ENCODE peak calls at places on chromosomes 16 and 17, in seven cellular contexts. C is H9, X is IMR-90, Y is mesenchymal stem cell, L is mesendoderm, W is H1, G is trophoblast cell. N is an unnamed sample.

GRCh38 chr16:65661451-65661850 is 539.6 kb upstream of the CDH11 start:
- DNase-seq in C (no peak), X (no peak), Y (no peak), L (no peak), W (no peak), G (no peak), N (no peak)

GRCh38 chr17:9729735-9730420 is 61.5 kb downstream of the DHRS7C start:
- DNase-seq in C (no peak), X (peak), Y (peak), L (peak), W (no peak), G (peak), N (no peak)

GRCh38 chr16:48003226-48003907 is 152.4 kb downstream of the ABCC12 start:
- DNase-seq in C (peak), X (no peak), Y (no peak), L (peak), W (peak), G (no peak), N (peak)

GRCh38 chr17:6306820-6307219 is 128.1 kb downstream of the AIPL1 start:
- DNase-seq in C (no peak), X (no peak), Y (no peak), L (no peak), W (no peak), G (no peak), N (no peak)

GRCh38 chr16:84597518-84598390 is 20.1 kb downstream of the COTL1 start:
- DNase-seq in C (no peak), X (no peak), Y (no peak), L (no peak), W (no peak), G (no peak), N (no peak)

GRCh38 chr16:83420206-83420760 is 387.5 kb upstream of the HSBP1 start:
- DNase-seq in C (no peak), X (peak), Y (peak), L (peak), W (no peak), G (no peak), N (peak)

GRCh38 chr17:49223517-49224197 is 6.9 kb downstream of the PHOSPHO1 start:
- DNase-seq in C (peak), X (peak), Y (peak), L (peak), W (peak), G (no peak), N (peak)

GRCh38 chr16:23679274-23679985 is 741 bp downstream of the PLK1 start:
- DNase-seq in C (peak), X (peak), Y (peak), L (peak), W (peak), G (no peak), N (peak)

GRCh38 chr17:31787082-31787481 is 72.0 kb downstream of the COPRS start:
- DNase-seq in C (no peak), X (no peak), Y (no peak), L (no peak), W (no peak), G (no peak), N (no peak)

GRCh38 chr17:8117367-8117979 is 841 bp downstream of the ALOXE3 start:
- DNase-seq in C (peak), X (no peak), Y (no peak), L (peak), W (no peak), G (no peak), N (no peak)

GRCh38 chr16:9813665-9814064 is 368.6 kb downstream of the GRIN2A start:
- DNase-seq in C (no peak), X (no peak), Y (no peak), L (no peak), W (no peak), G (no peak), N (no peak)

GRCh38 chr16:72915331-72915730 is 132.6 kb downstream of the ZFHX3 start:
- DNase-seq in C (no peak), X (no peak), Y (no peak), L (no peak), W (no peak), G (no peak), N (no peak)

GRCh38 chr17:7767425-7768021 is 50.0 kb downstream of the DNAH2 start:
- DNase-seq in C (no peak), X (peak), Y (peak), L (peak), W (no peak), G (no peak), N (no peak)

GRCh38 chr16:85309656-85310587 is 197.7 kb upstream of the CIBAR2 start:
- DNase-seq in C (peak), X (no peak), Y (no peak), L (peak), W (no peak), G (no peak), N (no peak)

GRCh38 chr16:14364112-14364385 is 266.0 kb downstream of the PARN start:
- DNase-seq in C (no peak), X (no peak), Y (no peak), L (no peak), W (no peak), G (no peak), N (no peak)

GRCh38 chr17:28684963-28685362 is 23.0 kb downstream of the SUPT6H start:
- DNase-seq in C (no peak), X (peak), Y (peak), L (no peak), W (no peak), G (no peak), N (no peak)

GRCh38 chr16:57446530-57447141 is 549 bp downstream of the CIAPIN1 start:
- DNase-seq in C (no peak), X (peak), Y (peak), L (peak), W (no peak), G (no peak), N (no peak)

GRCh38 chr17:63534078-63534570 is 11.0 kb downstream of the KCNH6 start:
- DNase-seq in C (no peak), X (no peak), Y (no peak), L (no peak), W (no peak), G (no peak), N (no peak)

GRCh38 chr16:53159781-53160436 is 105.1 kb downstream of the CHD9 start:
- DNase-seq in C (no peak), X (peak), Y (peak), L (peak), W (peak), G (peak), N (peak)

GRCh38 chr17:45225051-45225700 is 3.5 kb downstream of the FMNL1 start:
- DNase-seq in C (peak), X (no peak), Y (no peak), L (no peak), W (no peak), G (no peak), N (no peak)

GRCh38 chr17:45226620-45227019 is 4.9 kb downstream of the FMNL1 start:
- DNase-seq in C (no peak), X (no peak), Y (no peak), L (no peak), W (no peak), G (no peak), N (no peak)

GRCh38 chr17:45224671-45225050 is 3.0 kb downstream of the FMNL1 start:
- DNase-seq in C (no peak), X (no peak), Y (no peak), L (no peak), W (no peak), G (no peak), N (no peak)

GRCh38 chr17:45227101-45227591 is 5.5 kb downstream of the FMNL1 start:
- DNase-seq in C (no peak), X (no peak), Y (no peak), L (no peak), W (no peak), G (no peak), N (no peak)

GRCh38 chr17:45225964-45226530 is 4.4 kb downstream of the FMNL1 start:
- DNase-seq in C (peak), X (no peak), Y (no peak), L (no peak), W (no peak), G (no peak), N (no peak)
- H3K27ac ChIP-seq in C (no peak), X (no peak), Y (no peak), L (no peak), W (no peak), G (no peak), N (no peak)

GRCh38 chr16:75529056-75529905 is 6.6 kb downstream of the CHST5 start:
- DNase-seq in C (no peak), X (no peak), Y (no peak), L (no peak), W (no peak), G (no peak), N (no peak)
- H4K8ac ChIP-seq in C (no peak), X (no peak), Y (no peak), L (no peak), W (peak), G (no peak), N (peak)

GRCh38 chr17:55726440-55726839 is 3.8 kb upstream of the TMEM100 start:
- DNase-seq in C (no peak), X (peak), Y (peak), L (no peak), W (no peak), G (no peak), N (no peak)
- H3K27ac ChIP-seq in C (no peak), X (no peak), Y (no peak), L (no peak), W (no peak), G (no peak), N (no peak)

GRCh38 chr17:20920813-20921199 is 122.0 kb downstream of the USP22 start:
- DNase-seq in C (no peak), X (peak), Y (peak), L (peak), W (no peak), G (no peak), N (no peak)
- H4K8ac ChIP-seq in C (no peak), X (peak), Y (no peak), L (no peak), W (no peak), G (no peak), N (no peak)

DNA sequence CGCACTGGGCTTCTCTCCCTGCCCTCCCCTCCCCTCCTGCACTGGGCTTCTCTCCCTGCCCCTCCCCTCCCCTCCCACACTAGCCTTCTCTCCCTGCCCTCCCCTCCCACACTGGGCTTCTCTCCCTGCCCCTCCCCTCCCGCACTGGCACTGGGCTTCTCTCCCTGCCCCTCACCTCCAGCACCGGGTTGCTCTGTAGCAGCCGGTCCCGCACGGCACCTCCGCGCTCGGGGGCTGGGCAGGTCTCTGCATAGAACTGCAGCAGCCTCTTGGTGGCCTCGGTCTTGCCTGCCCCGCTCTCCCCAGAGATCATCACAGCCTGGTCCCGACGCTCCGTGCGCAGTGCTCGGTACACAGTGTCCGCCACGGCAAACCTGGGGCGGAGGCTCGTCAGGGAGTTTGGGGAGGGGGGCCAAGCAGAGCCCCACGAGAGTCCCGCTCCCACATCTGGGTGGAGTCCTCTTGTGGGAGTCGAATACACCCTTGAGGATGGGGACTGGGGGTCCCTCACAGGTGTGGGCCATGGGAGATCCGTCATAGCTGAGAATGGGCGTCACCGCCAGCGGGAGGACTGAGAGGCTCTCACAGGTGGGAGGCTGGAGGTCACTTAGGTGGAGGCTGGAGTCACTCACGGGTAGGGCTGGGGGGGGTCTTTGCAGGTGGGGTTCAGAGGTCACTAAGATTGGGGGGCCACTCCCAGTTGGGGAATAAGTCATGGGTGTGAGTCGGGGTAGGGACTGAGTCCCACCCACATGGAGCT is 9.6 kb downstream of the MYO1C start:
- DNase-seq in C (no peak), X (no peak), Y (no peak), L (peak), W (no peak), G (no peak), N (no peak)
- H3K27ac ChIP-seq in C (no peak), X (no peak), Y (no peak), L (no peak), W (no peak), G (no peak), N (peak)

DNA sequence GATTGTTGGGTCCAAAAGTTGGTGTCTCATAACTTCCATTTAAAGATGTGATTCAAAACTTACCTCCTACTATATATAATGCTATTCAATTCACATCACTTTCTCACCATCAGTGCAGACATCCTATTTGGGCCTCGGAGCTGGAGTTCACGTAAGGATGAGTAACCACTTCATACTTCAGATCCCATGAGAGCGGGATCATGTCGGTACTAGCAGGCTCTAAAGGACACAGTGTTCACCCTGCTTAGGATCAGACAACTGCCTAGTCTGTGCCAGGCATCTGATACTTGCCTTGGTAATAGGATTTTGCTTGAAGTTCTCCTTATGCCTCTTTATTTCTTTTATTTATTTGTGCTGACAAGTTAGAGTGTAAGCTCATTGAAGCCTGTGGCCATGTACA is 39.5 kb downstream of the RBFOX1 start:
- DNase-seq in C (no peak), X (no peak), Y (no peak), L (no peak), W (no peak), G (no peak), N (no peak)
- H4K8ac ChIP-seq in C (no peak), X (no peak), Y (no peak), L (no peak), W (no peak), G (no peak), N (no peak)